ENCODE peak calls at places on chromosomes 1 and 21, in ten cellular contexts. V is WERI-Rb-1; P is osteocyte; S is CD8-positive, alpha-beta T cell; R is endothelial cell of umbilical vein; N is H9; Y is MCF 10A; T is A549; G is ovary; K is PC-3. Z is an unnamed sample.

GRCh38 chr1:164630626-164631396 is 71.8 kb downstream of the PBX1 start:
- DNase-seq in Y (peak), T (no peak), R (no peak), N (no peak), P (no peak), K (no peak), S (no peak), V (no peak), G (no peak), Z (no peak)

GRCh38 chr1:36807262-36807661 is 227.1 kb downstream of the GRIK3 start:
- DNase-seq in G (no peak), N (no peak), P (no peak), R (no peak), K (no peak), S (no peak), T (no peak), Y (no peak), V (peak), Z (no peak)

GRCh38 chr1:30520461-30520860 is 202.9 kb downstream of the MATN1 start:
- DNase-seq in G (no peak), R (no peak), T (no peak), P (peak), Y (no peak), V (no peak), N (no peak), K (no peak), S (no peak), Z (peak)

GRCh38 chr1:41450747-41451285 is 33.7 kb downstream of the EDN2 start:
- DNase-seq in G (no peak), N (no peak), S (no peak), Y (peak), R (no peak), K (no peak), P (no peak), V (peak), T (no peak), Z (no peak)

GRCh38 chr1:211610779-211611556 is 32.0 kb upstream of the SLC30A1 start:
- DNase-seq in S (no peak), G (peak), V (no peak), R (no peak), T (no peak), Y (no peak), K (no peak), N (no peak), P (no peak), Z (no peak)

GRCh38 chr1:8365661-8366362 is 47.9 kb downstream of the SLC45A1 start:
- DNase-seq in Y (no peak), S (no peak), T (no peak), R (no peak), G (no peak), N (no peak), K (no peak), P (no peak), V (peak), Z (no peak)

GRCh38 chr1:24849653-24850295 is 80.3 kb downstream of the RUNX3 start:
- DNase-seq in P (peak), G (no peak), N (peak), R (peak), S (no peak), T (no peak), V (peak), K (peak), Y (no peak), Z (no peak)

GRCh38 chr1:164772635-164773034 is 213.7 kb downstream of the PBX1 start:
- DNase-seq in R (no peak), N (no peak), V (no peak), S (no peak), K (peak), G (peak), T (peak), P (no peak), Y (peak), Z (no peak)

GRCh38 chr1:188986751-188987417 is 1490.8 kb downstream of the BRINP3 start:
- DNase-seq in V (peak), R (no peak), P (no peak), N (peak), T (no peak), Y (no peak), G (no peak), S (no peak), K (no peak), Z (no peak)

GRCh38 chr1:1157033-1157365 is 16.7 kb upstream of the TTLL10 start:
- DNase-seq in S (no peak), R (no peak), P (no peak), Y (no peak), N (no peak), V (no peak), G (no peak), T (no peak), K (no peak), Z (no peak)

GRCh38 chr1:65698590-65698989 is 94.1 kb upstream of the PDE4B start:
- DNase-seq in N (no peak), G (no peak), K (no peak), T (no peak), R (no peak), S (no peak), V (no peak), Y (no peak), P (no peak), Z (no peak)

GRCh38 chr1:56835657-56836056 is 16.5 kb upstream of the FYB2 start:
- DNase-seq in K (no peak), R (no peak), T (no peak), N (no peak), S (no peak), G (no peak), Y (no peak), V (no peak), P (no peak), Z (no peak)

GRCh38 chr1:82125866-82126265 is 325.1 kb downstream of the ADGRL2 start:
- DNase-seq in R (no peak), Y (no peak), T (no peak), N (no peak), S (no peak), P (no peak), K (no peak), G (no peak), V (no peak), Z (no peak)

GRCh38 chr1:111597433-111597832 is 22.2 kb upstream of the RAP1A start:
- DNase-seq in Y (no peak), P (no peak), K (no peak), N (no peak), S (no peak), T (no peak), V (no peak), R (no peak), G (no peak), Z (no peak)

GRCh38 chr1:8886589-8886988 is 8.1 kb upstream of the ENO1 start:
- DNase-seq in S (no peak), G (no peak), N (no peak), V (no peak), R (no peak), T (no peak), K (no peak), P (no peak), Y (no peak), Z (no peak)

GRCh38 chr1:18283601-18284385 is 176.2 kb downstream of the IGSF21 start:
- DNase-seq in G (no peak), P (no peak), R (no peak), V (no peak), K (no peak), Y (no peak), T (no peak), S (no peak), N (no peak), Z (no peak)

GRCh38 chr1:50841791-50842387 is 118.2 kb downstream of the FAF1 start:
- DNase-seq in Y (no peak), T (no peak), K (no peak), S (no peak), R (peak), N (no peak), G (no peak), P (no peak), V (no peak), Z (no peak)

GRCh38 chr1:32082022-32082421 is 9.3 kb downstream of the TMEM39B start:
- DNase-seq in P (no peak), T (no peak), G (no peak), Y (no peak), K (no peak), R (no peak), V (no peak), N (no peak), S (no peak), Z (no peak)

GRCh38 chr1:209863766-209864485 is 36.2 kb downstream of the UTP25 start:
- DNase-seq in V (no peak), G (no peak), T (no peak), P (no peak), S (no peak), R (no peak), K (no peak), N (no peak), Y (peak), Z (no peak)

GRCh38 chr1:113133038-113133437 is 60.0 kb downstream of the LRIG2 start:
- DNase-seq in S (no peak), N (no peak), V (no peak), R (no peak), Y (no peak), T (no peak), K (no peak), G (no peak), P (no peak), Z (no peak)

GRCh38 chr1:25799758-25800537 is at the start of gene SELENON:
- DNase-seq in R (peak), N (peak), K (peak), V (peak), Y (peak), S (peak), T (peak), P (no peak), G (peak), Z (no peak)

GRCh38 chr21:32611471-32611997 is 643 bp downstream of the CFAP298 start:
- DNase-seq in T (peak), G (no peak), R (peak), P (no peak), K (peak), N (no peak), V (peak), S (peak), Y (peak), Z (peak)

GRCh38 chr1:94807742-94808491 is 12.2 kb upstream of the SLC44A3 start:
- DNase-seq in Y (no peak), S (no peak), G (no peak), P (no peak), K (no peak), R (peak), N (no peak), T (no peak), V (no peak), Z (no peak)

GRCh38 chr1:108575241-108575850 is 15.4 kb downstream of the EEIG2 start:
- DNase-seq in T (no peak), K (no peak), V (no peak), P (no peak), R (peak), S (no peak), Y (no peak), N (no peak), G (no peak), Z (no peak)

GRCh38 chr1:241770115-241770514 is 77.9 kb upstream of the EXO1 start:
- DNase-seq in R (no peak), S (no peak), N (no peak), V (no peak), G (no peak), T (no peak), P (no peak), K (no peak), Y (no peak), Z (no peak)

GRCh38 chr1:167579986-167580385 is 26.4 kb upstream of the CREG1 start:
- DNase-seq in G (no peak), V (no peak), T (no peak), Y (no peak), P (no peak), R (no peak), S (no peak), K (no peak), N (no peak), Z (no peak)

GRCh38 chr1:88998716-88999115 is 6.3 kb upstream of the KYAT3 start:
- DNase-seq in T (peak), N (no peak), Y (peak), R (peak), G (no peak), S (no peak), K (peak), P (no peak), V (no peak), Z (no peak)

GRCh38 chr1:99674115-99674514 is 28.2 kb downstream of the PALMD start:
- DNase-seq in T (no peak), N (no peak), V (no peak), R (peak), G (no peak), K (no peak), S (no peak), P (no peak), Y (no peak), Z (no peak)

GRCh38 chr21:32364387-32364786 is 28.4 kb downstream of the URB1 start:
- DNase-seq in T (no peak), K (no peak), V (no peak), G (no peak), P (no peak), R (no peak), Y (no peak), N (no peak), S (no peak), Z (no peak)

GRCh38 chr1:34736711-34737110 is 18.1 kb upstream of the GJB5 start:
- DNase-seq in S (no peak), V (no peak), N (no peak), P (no peak), K (no peak), G (no peak), R (no peak), Y (no peak), T (no peak), Z (no peak)

GRCh38 chr1:174206148-174206826 is 47.0 kb downstream of the RABGAP1L start:
- DNase-seq in K (no peak), V (no peak), S (no peak), Y (peak), R (no peak), N (no peak), G (no peak), P (no peak), T (no peak), Z (no peak)

GRCh38 chr1:98827041-98827440 is 165.5 kb downstream of the SNX7 start:
- DNase-seq in R (no peak), N (no peak), T (no peak), G (no peak), K (no peak), Y (no peak), S (no peak), V (no peak), P (no peak), Z (no peak)

GRCh38 chr1:41580520-41581172 is 96.2 kb upstream of the EDN2 start:
- DNase-seq in T (no peak), R (no peak), N (no peak), P (peak), G (no peak), Y (no peak), S (no peak), K (no peak), V (no peak), Z (no peak)

GRCh38 chr1:111593403-111594127 is 26.0 kb upstream of the RAP1A start:
- DNase-seq in G (no peak), P (no peak), T (no peak), N (no peak), R (peak), S (no peak), Y (no peak), V (peak), K (no peak), Z (no peak)

GRCh38 chr21:40924641-40925040 is 77.7 kb upstream of the DSCAM start:
- DNase-seq in P (no peak), T (no peak), G (no peak), R (no peak), Y (no peak), S (no peak), N (no peak), V (no peak), K (no peak), Z (no peak)

GRCh38 chr1:226021406-226022200 is 22.5 kb upstream of the SDE2 start:
- DNase-seq in G (no peak), T (no peak), Y (no peak), K (peak), P (no peak), N (no peak), S (no peak), V (no peak), R (no peak), Z (no peak)

GRCh38 chr1:175968486-175969182 is 225.2 kb upstream of the TNR start:
- DNase-seq in V (no peak), S (no peak), Y (no peak), K (no peak), T (no peak), N (no peak), G (no peak), R (no peak), P (no peak), Z (no peak)

GRCh38 chr1:193631306-193631705 is 444.9 kb upstream of the B3GALT2 start:
- DNase-seq in P (no peak), K (no peak), T (no peak), V (no peak), Y (no peak), N (no peak), S (no peak), R (peak), G (no peak), Z (no peak)

GRCh38 chr1:90613371-90613770 is 103.7 kb downstream of the BARHL2 start:
- DNase-seq in T (no peak), Y (no peak), N (no peak), K (no peak), R (no peak), V (no peak), P (no peak), S (no peak), G (no peak), Z (no peak)

GRCh38 chr1:90612033-90612432 is 105.1 kb downstream of the BARHL2 start:
- DNase-seq in Y (no peak), G (no peak), T (no peak), K (no peak), R (no peak), P (no peak), V (no peak), N (no peak), S (no peak), Z (no peak)

GRCh38 chr1:90616395-90616794 is 100.7 kb downstream of the BARHL2 start:
- DNase-seq in K (peak), N (peak), Y (peak), R (peak), V (peak), T (no peak), P (no peak), S (no peak), G (no peak), Z (no peak)

GRCh38 chr1:90614872-90615271 is 102.2 kb downstream of the BARHL2 start:
- DNase-seq in G (no peak), K (peak), V (no peak), R (no peak), S (no peak), P (no peak), T (no peak), N (no peak), Y (peak), Z (no peak)
- TF ChIP-seq CTCF in G (no peak), K (peak), V (peak), R (no peak), S (no peak), P (peak), T (no peak), N (peak), Y (peak), Z (peak)

GRCh38 chr1:53285969-53286760 is 41.7 kb downstream of the LRP8 start:
- DNase-seq in V (no peak), Y (no peak), T (no peak), R (no peak), G (no peak), N (no peak), P (no peak), S (no peak), K (no peak), Z (no peak)

GRCh38 chr1:53284224-53285020 is 43.4 kb downstream of the LRP8 start:
- DNase-seq in V (no peak), G (no peak), T (no peak), K (no peak), S (no peak), Y (no peak), R (no peak), P (no peak), N (no peak), Z (no peak)

GRCh38 chr1:53288247-53289049 is 39.4 kb downstream of the LRP8 start:
- DNase-seq in P (no peak), Y (no peak), G (no peak), T (no peak), S (no peak), R (no peak), V (peak), N (no peak), K (no peak), Z (no peak)

GRCh38 chr1:53286950-53287349 is 40.9 kb downstream of the LRP8 start:
- DNase-seq in R (no peak), P (no peak), G (no peak), Y (no peak), S (no peak), K (no peak), V (no peak), T (no peak), N (no peak), Z (no peak)

GRCh38 chr1:53285546-53285945 is 42.3 kb downstream of the LRP8 start:
- DNase-seq in Y (no peak), T (no peak), G (no peak), S (no peak), K (no peak), V (no peak), P (no peak), R (no peak), N (no peak), Z (no peak)
- TF ChIP-seq CTCF in Y (no peak), T (no peak), G (no peak), S (no peak), K (no peak), V (no peak), P (no peak), R (no peak), N (no peak), Z (no peak)

GRCh38 chr1:201229771-201230635 is 39.4 kb downstream of the IGFN1 start:
- DNase-seq in N (no peak), Y (peak), R (no peak), P (no peak), K (peak), G (no peak), S (no peak), V (no peak), T (no peak), Z (peak)
- TF ChIP-seq CTCF in N (peak), Y (no peak), R (no peak), P (no peak), K (peak), G (no peak), S (no peak), V (peak), T (peak), Z (no peak)

GRCh38 chr21:44337428-44337827 is 1.8 kb downstream of the CFAP410 start:
- DNase-seq in P (no peak), T (no peak), Y (no peak), S (no peak), K (no peak), G (no peak), V (no peak), N (no peak), R (no peak), Z (no peak)

GRCh38 chr21:44335266-44336059 is 3.7 kb downstream of the CFAP410 start:
- DNase-seq in G (no peak), S (no peak), Y (no peak), T (no peak), P (no peak), V (no peak), N (no peak), K (no peak), R (no peak), Z (no peak)

GRCh38 chr21:44338971-44339910 is at the start of gene CFAP410:
- DNase-seq in N (peak), V (peak), S (peak), P (peak), Y (peak), K (peak), R (peak), T (peak), G (peak), Z (peak)

GRCh38 chr21:44334637-44335030 is 4.6 kb downstream of the CFAP410 start:
- DNase-seq in K (no peak), R (no peak), V (no peak), T (no peak), S (no peak), P (no peak), G (no peak), N (no peak), Y (no peak), Z (no peak)

DNA sequence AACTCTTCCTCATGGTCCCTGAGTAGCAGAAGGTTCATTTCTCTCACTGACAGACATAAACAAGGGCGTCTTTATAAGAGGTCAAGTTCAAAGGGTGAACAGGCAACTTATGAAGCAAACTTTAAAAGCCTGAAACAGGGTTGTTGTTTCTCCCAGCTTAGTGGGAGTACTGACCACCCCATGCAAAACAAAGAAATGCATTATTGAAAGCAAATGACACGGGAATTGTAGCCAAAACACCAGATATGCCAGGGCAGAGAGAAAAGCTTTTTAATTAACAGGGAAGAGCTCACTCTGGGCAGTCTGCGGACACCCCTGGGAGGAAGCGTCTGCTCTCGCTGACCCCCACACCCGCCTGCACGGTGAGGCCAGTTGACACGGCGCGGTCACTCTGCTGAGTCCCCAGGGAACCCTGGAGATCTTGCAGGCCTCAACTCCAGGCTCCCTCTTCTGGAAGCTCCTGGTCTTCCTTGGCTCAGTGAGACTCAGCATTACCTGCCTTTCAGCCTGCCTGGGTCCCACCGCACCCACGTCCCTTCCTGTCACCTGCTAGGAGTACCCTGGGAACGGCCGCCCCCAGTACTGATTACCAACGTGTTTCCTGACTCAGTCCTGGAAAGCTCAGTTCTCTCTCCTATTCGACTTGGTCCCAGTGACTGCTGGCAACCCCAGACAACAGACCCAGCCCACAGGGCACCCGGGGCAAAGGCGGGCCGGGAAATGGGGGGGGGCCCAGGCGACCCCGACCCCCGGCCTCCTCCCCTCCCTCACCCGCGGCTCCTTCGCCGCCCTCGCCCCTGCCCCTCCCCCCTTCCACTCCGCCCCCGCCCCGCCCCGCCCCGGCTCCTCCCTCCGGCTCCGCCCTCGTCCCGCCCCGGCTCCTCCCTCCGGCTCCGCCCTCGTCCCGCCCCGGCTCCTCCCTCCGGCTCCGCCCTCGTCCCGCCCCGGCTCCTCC is 972 bp downstream of the CFAP410 start:
- DNase-seq in P (no peak), R (peak), S (no peak), T (peak), Y (peak), K (peak), N (peak), G (peak), V (peak), Z (no peak)
- TF ChIP-seq CTCF in P (peak), R (no peak), S (no peak), T (peak), Y (no peak), K (peak), N (peak), G (peak), V (peak), Z (peak)